ENCODE peak calls at places on chromosomes 7 and 10, in nine cellular contexts. E is HepG2, X is sigmoid colon, C is HL-60, S is upper lobe of left lung, M is transverse colon, Z is prostate gland, O is K562, U is endothelial cell of umbilical vein. Y is an unnamed sample.
A peak's percentile ranks its signal among the peaks of the same experiment; 100 is the strongest.

GRCh38 chr7:27689045-27689877 is 26.6 kb upstream of the HIBADH start:
- DNase-seq in E (peak; percentile 35), X (no peak), C (peak; percentile 65), S (peak; percentile 24), M (peak; percentile 17), Z (no peak), O (peak; percentile 30), U (peak; percentile 69), Y (no peak)

GRCh38 chr10:33638401-33638800 is 303.9 kb upstream of the NRP1 start:
- DNase-seq in E (no peak), X (no peak), C (no peak), S (no peak), M (no peak), Z (no peak), O (no peak), U (no peak), Y (no peak)

GRCh38 chr7:114413741-114414140 is 874 bp upstream of the FOXP2 start:
- DNase-seq in E (no peak), X (no peak), C (no peak), S (no peak), M (no peak), Z (peak; percentile 8), O (no peak), U (no peak), Y (no peak)

GRCh38 chr7:12805957-12806356 is 118.5 kb downstream of the ARL4A start:
- DNase-seq in E (no peak), X (no peak), C (peak; percentile 80), S (peak; percentile 21), M (no peak), Z (no peak), O (peak; percentile 37), U (no peak), Y (no peak)

GRCh38 chr10:118800920-118801319 is 46.1 kb upstream of the CACUL1 start:
- DNase-seq in E (peak; percentile 10), X (no peak), C (peak; percentile 48), S (no peak), M (peak; percentile 35), Z (peak; percentile 24), O (peak; percentile 21), U (peak; percentile 27), Y (peak; percentile 48)

GRCh38 chr7:125606661-125607060 is 677.0 kb upstream of the POT1 start:
- DNase-seq in E (no peak), X (no peak), C (no peak), S (no peak), M (no peak), Z (no peak), O (no peak), U (no peak), Y (no peak)

GRCh38 chr7:151894131-151895007 is 17.5 kb upstream of the PRKAG2 start:
- DNase-seq in E (no peak), X (no peak), C (no peak), S (no peak), M (peak; percentile 47), Z (no peak), O (no peak), U (no peak), Y (no peak)

GRCh38 chr7:144854839-144855424 is 19.1 kb upstream of the TPK1 start:
- DNase-seq in E (peak; percentile 4), X (no peak), C (no peak), S (no peak), M (no peak), Z (no peak), O (peak; percentile 45), U (peak; percentile 40), Y (no peak)

GRCh38 chr10:72720814-72721665 is 29.1 kb downstream of the MCU start:
- DNase-seq in E (no peak), X (no peak), C (no peak), S (no peak), M (no peak), Z (no peak), O (no peak), U (peak; percentile 67), Y (no peak)

GRCh38 chr7:129163875-129164544 is 19.5 kb downstream of the TSPAN33 start:
- DNase-seq in E (peak; percentile 40), X (no peak), C (peak; percentile 11), S (no peak), M (no peak), Z (no peak), O (peak; percentile 74), U (peak; percentile 61), Y (no peak)

GRCh38 chr7:158362912-158363905 is 224.4 kb downstream of the PTPRN2 start:
- DNase-seq in E (no peak), X (peak; percentile 55), C (no peak), S (peak; percentile 15), M (no peak), Z (no peak), O (peak; percentile 44), U (no peak), Y (peak; percentile 49)

GRCh38 chr10:11074536-11075267 is 57.0 kb downstream of the CELF2 start:
- DNase-seq in E (no peak), X (no peak), C (no peak), S (no peak), M (no peak), Z (no peak), O (no peak), U (no peak), Y (no peak)

GRCh38 chr7:26658698-26659084 is 205.7 kb downstream of the SKAP2 start:
- DNase-seq in E (no peak), X (no peak), C (no peak), S (no peak), M (no peak), Z (no peak), O (no peak), U (no peak), Y (no peak)

GRCh38 chr10:24873281-24873683 is 79.1 kb downstream of the PRTFDC1 start:
- DNase-seq in E (peak; percentile 68), X (no peak), C (no peak), S (no peak), M (no peak), Z (no peak), O (peak; percentile 51), U (no peak), Y (no peak)

GRCh38 chr7:130515315-130516047 is 23.6 kb downstream of the MEST start:
- DNase-seq in E (no peak), X (no peak), C (no peak), S (no peak), M (no peak), Z (no peak), O (no peak), U (no peak), Y (no peak)

GRCh38 chr7:107123392-107123791 is 45.4 kb upstream of the HBP1 start:
- DNase-seq in E (no peak), X (no peak), C (no peak), S (no peak), M (no peak), Z (no peak), O (no peak), U (no peak), Y (no peak)

GRCh38 chr10:31776159-31776558 is 152.5 kb downstream of the ARHGAP12 start:
- DNase-seq in E (no peak), X (no peak), C (no peak), S (no peak), M (no peak), Z (no peak), O (no peak), U (no peak), Y (no peak)

GRCh38 chr7:142300689-142301088 is 42.8 kb upstream of the PRSS58 start:
- DNase-seq in E (no peak), X (no peak), C (peak; percentile 47), S (no peak), M (no peak), Z (no peak), O (peak; percentile 38), U (no peak), Y (no peak)

GRCh38 chr7:143049380-143049779 is 2.8 kb upstream of the OR6V1 start:
- DNase-seq in E (no peak), X (no peak), C (no peak), S (no peak), M (no peak), Z (no peak), O (no peak), U (no peak), Y (no peak)

GRCh38 chr7:2596636-2597635 is 34.9 kb upstream of the TTYH3 start:
- DNase-seq in E (no peak), X (no peak), C (no peak), S (no peak), M (no peak), Z (no peak), O (no peak), U (no peak), Y (no peak)

GRCh38 chr7:112501958-112502503 is 21.2 kb downstream of the LSMEM1 start:
- DNase-seq in E (no peak), X (no peak), C (no peak), S (no peak), M (no peak), Z (no peak), O (no peak), U (no peak), Y (no peak)
- TF ChIP-seq POLR2AphosphoS5 in E (no peak), X (no peak), C (no peak), S (no peak), M (no peak), Z (no peak), O (no peak), U (no peak), Y (no peak)

DNA sequence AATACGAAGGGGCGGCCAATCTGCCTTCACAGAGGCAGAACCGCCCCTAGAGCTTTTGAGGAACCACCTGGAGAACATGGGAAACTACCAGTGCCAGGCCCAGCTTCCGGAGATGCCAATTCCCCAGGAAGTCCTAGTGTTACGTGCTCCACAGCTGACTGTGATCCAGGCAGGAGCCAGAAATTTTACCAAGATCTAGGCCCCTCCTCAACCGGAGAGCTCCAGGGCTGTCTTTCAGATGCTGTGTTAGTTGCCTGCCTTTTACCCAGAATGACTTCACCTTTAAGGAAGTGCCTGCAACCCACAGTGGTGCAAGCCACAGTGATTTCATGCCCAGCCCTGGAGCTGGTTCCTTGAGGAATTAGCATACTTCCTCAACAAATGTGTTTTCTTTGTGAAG is 62.9 kb downstream of the ELMO1 start:
- DNase-seq in E (no peak), X (no peak), C (peak; percentile 83), S (peak; percentile 77), M (no peak), Z (no peak), O (no peak), U (no peak), Y (no peak)
- H3K27ac ChIP-seq in E (no peak overlapping the region), X (no peak overlapping the region), C (no peak overlapping the region), S (no peak overlapping the region), M (no peak overlapping the region), Z (no peak overlapping the region), O (no peak overlapping the region), U (no peak overlapping the region), Y (peak overlapping the region; percentile 49)

DNA sequence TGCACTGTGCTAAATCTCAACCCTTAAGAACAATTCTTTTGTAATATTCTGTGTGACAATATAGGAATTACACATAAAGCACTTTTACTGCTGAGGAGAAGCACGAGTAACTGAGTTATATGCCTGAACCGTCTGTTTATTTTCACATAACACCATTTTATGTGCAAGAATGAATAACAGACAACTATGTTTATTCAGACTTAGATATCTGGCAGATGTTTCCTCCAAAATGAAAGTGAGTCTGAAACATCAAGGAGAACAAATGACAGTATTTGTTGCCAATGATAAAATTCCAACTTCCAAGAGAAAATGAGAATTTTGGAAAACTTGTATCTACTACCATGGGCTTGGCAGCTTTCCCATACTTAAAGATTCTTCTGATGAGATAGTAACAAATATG is 51.5 kb downstream of the DNMBP start:
- DNase-seq in E (no peak), X (no peak), C (no peak), S (no peak), M (no peak), Z (no peak), O (no peak), U (peak; percentile 95), Y (no peak)
- H3K4me3 ChIP-seq in E (no peak overlapping the region), X (no peak overlapping the region), C (no peak overlapping the region), S (no peak overlapping the region), M (no peak overlapping the region), Z (no peak overlapping the region), O (no peak overlapping the region), U (peak overlapping the region; percentile 19), Y (no peak overlapping the region)

GRCh38 chr10:86929445-86929844 is 28.0 kb downstream of the MMRN2 start:
- DNase-seq in E (no peak), X (no peak), C (no peak), S (no peak), M (no peak), Z (no peak), O (no peak), U (no peak), Y (no peak)
- TF ChIP-seq POLR2AphosphoS5 in E (no peak), X (no peak), C (no peak), S (no peak), M (no peak), Z (no peak), O (no peak), U (no peak), Y (no peak)

Y was measured in breast epithelium.